ENCODE peak calls at places on chromosomes 2 and 18, in six cellular contexts. H is GM12878, S is hepatocyte, D is neural progenitor cell, Q is K562, C is mammary epithelial cell. V is an unnamed sample.

GRCh38 chr2:229686122-229686919 is 28.0 kb downstream of the DNER start:
- DNase-seq in H (no peak), S (no peak), D (no peak), Q (no peak), C (no peak), V (no peak)

GRCh38 chr2:226031078-226031937 is 631.8 kb downstream of the NYAP2 start:
- DNase-seq in H (no peak), S (peak; percentile 72), D (peak; percentile 93), Q (no peak), C (peak; percentile 42), V (no peak)

GRCh38 chr2:25362564-25363145 is 20.9 kb upstream of the DNMT3A start:
- DNase-seq in H (peak; percentile 80), S (no peak), D (no peak), Q (no peak), C (no peak), V (no peak)

GRCh38 chr2:159118115-159118858 is 149.8 kb downstream of the TANC1 start:
- DNase-seq in H (peak; percentile 51), S (peak; percentile 91), D (peak; percentile 89), Q (peak; percentile 74), C (peak; percentile 71), V (peak; percentile 40)

GRCh38 chr2:70514612-70515055 is 39.0 kb downstream of the TGFA start:
- DNase-seq in H (no peak), S (peak; percentile 79), D (no peak), Q (no peak), C (no peak), V (no peak)

GRCh38 chr18:27704721-27705361 is 472.1 kb downstream of the CDH2 start:
- DNase-seq in H (no peak), S (no peak), D (no peak), Q (no peak), C (no peak), V (no peak)

GRCh38 chr2:23249348-23249747 is 135.6 kb upstream of the KLHL29 start:
- DNase-seq in H (no peak), S (no peak), D (no peak), Q (no peak), C (peak; percentile 17), V (no peak)

GRCh38 chr2:40358783-40359182 is 93.1 kb downstream of the SLC8A1 start:
- DNase-seq in H (no peak), S (no peak), D (no peak), Q (no peak), C (no peak), V (no peak)

GRCh38 chr2:242038166-242038927 is 168.8 kb downstream of the RTP5 start:
- DNase-seq in H (no peak), S (no peak), D (no peak), Q (no peak), C (no peak), V (no peak)

GRCh38 chr2:23698733-23699391 is 228.1 kb downstream of the ATAD2B start:
- DNase-seq in H (no peak), S (no peak), D (no peak), Q (no peak), C (no peak), V (no peak)

GRCh38 chr2:99451686-99452085 is 38.1 kb downstream of the REV1 start:
- DNase-seq in H (no peak), S (no peak), D (no peak), Q (no peak), C (no peak), V (no peak)

DNA sequence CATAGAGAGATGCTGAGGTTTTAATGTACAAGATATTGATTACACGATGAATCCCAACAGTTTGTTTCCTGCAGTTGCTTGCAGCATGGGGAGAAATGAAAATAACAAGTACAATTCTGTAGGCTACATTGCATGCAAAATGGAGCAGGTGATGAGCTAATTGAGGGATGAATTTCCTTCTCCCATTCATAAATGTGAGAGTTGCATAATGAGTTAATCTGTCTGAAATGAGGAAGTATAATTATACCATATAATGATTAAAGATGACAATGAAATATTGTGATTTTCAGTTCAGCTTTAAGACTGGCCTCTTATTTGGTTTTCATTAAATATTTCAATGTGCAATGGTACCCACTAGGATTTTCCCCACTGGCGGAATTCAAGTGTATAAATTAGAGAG is 266.2 kb downstream of the SOCS6 start:
- DNase-seq in H (no peak), S (no peak), D (no peak), Q (no peak), C (no peak), V (no peak)
- H3K4me1 ChIP-seq in H (no peaks in the 10 kb centered on the region), S (no peaks in the 10 kb centered on the region), D (no peaks in the 10 kb centered on the region), Q (no peaks in the 10 kb centered on the region), C (no peaks in the 10 kb centered on the region), V (no peaks in the 10 kb centered on the region)

DNA sequence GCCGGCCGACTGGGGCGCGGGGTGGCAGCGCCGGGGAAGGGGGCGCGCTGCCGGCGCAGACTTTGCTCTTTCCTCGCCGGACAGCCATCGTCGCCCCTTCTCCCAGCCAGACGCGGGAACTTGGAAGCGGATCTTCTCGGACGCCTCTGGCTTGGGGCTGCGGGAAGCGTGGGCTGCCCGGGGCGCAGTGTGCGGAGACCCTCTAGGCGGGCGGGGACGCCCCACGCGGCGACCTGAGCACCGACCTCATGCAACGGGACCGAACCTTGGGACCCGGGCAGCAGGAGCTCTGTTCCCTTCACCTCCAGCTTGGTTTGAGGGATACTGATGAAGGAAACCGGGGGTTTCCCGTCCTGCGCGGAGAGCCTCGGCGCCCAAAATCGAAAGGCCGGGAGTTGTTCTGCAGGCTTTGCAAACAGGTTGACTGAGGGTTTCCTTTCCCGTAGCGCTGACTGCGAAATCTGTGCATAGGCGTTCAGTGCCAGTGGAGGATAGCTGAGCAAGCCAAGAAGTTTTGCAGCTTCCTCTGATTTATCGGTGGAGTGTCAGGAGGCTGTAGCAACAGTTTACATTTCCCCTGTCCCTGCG is 485 bp downstream of the THSD7B start:
- DNase-seq in H (no peak), S (peak; percentile 13), D (peak; percentile 47), Q (no peak), C (no peak), V (no peak)
- H2AFZ ChIP-seq in H (no peak overlapping the region), S (peak overlapping the region; percentile 76), D (peak overlapping the region; percentile 92), Q (no peak overlapping the region), C (peak overlapping the region; percentile 77), V (no peak overlapping the region)

GRCh38 chr18:63936156-63936931 is 12.8 kb upstream of the HMSD start:
- DNase-seq in H (peak; percentile 67), S (peak; percentile 89), D (peak; percentile 92), Q (peak; percentile 14), C (peak; percentile 70), V (peak; percentile 15)
- TF ChIP-seq EZH2 in H (no peak), S (no peak), D (peak; percentile 52), Q (no peak), C (no peak), V (no peak)

DNA sequence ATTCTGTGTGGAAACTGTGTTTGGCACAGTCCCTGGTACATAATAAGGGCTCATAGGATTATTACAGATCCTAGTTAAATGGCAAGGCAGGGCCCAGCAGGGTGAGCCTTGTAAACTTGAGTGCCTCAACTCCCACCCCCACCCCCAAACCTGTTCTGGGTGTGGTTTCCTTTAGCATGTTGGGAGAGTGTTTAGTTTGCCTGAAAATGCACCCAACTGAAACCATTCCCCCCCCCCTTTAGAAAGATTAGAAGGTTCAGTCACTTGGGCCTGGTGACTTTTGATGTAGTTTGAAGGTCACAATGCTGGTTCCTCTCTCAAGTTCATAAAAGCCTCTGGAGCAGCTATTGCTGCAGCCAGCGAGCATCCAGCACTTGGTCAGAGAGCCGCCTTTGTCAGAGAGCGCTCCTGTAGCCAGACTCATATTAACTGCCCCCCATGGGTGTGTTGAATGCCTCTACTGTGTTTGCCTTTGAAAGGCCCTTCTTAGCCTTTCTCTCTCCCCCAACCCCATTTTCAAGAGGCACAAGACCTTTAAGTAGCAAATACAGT is 113.7 kb downstream of the SPTBN1 start:
- DNase-seq in H (peak; percentile 84), S (no peak), D (peak; percentile 63), Q (no peak), C (no peak), V (no peak)
- H3K4me1 ChIP-seq in H (peaks cover 65% of the 10 kb centered on the region), S (peaks cover 75% of the 10 kb centered on the region), D (peaks cover 40% of the 10 kb centered on the region), Q (peaks cover 23% of the 10 kb centered on the region), C (peaks cover 61% of the 10 kb centered on the region), V (peaks cover 63% of the 10 kb centered on the region)

DNA sequence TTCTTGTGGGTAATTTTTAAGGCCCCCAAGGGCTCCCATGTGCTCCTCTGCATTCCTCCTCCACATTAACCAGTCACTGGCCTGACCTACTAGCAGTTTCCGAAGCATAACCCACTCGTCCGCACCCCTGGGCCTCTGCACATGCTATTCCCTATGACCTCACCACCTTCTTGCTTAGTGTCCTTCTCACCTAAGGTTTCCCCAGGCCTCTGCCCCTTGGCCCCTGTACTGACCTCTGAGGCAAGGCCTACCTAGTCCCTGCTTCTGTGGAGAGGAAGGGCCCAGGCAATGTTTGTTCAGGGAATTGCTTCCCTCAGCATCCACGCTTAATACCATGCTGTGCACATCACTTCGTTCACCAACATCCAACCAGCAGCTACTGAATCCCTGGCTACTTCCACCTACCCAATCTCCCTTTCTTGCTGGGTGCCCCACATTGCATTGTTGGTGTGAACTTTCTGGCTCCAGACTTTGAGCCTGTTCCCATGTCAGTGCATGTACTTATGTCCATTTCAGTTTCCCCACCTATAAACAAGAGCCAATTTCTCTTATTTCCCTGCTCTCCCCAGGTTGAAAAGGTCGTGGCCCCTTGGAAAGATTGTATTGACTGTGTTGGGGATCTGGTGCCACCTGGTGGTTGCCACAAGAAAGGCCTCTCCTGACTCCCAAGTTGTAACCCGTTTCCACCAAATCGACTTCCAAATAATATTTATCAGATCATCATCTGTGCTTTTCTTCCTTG is 19.2 kb upstream of the TMEM177 start:
- DNase-seq in H (no peak), S (peak; percentile 63), D (peak; percentile 62), Q (peak; percentile 59), C (no peak), V (no peak)
- H2AFZ ChIP-seq in H (no peak overlapping the region), S (no peak overlapping the region), D (peak overlapping the region; percentile 59), Q (no peak overlapping the region), C (peak overlapping the region; percentile 40), V (no peak overlapping the region)

DNA sequence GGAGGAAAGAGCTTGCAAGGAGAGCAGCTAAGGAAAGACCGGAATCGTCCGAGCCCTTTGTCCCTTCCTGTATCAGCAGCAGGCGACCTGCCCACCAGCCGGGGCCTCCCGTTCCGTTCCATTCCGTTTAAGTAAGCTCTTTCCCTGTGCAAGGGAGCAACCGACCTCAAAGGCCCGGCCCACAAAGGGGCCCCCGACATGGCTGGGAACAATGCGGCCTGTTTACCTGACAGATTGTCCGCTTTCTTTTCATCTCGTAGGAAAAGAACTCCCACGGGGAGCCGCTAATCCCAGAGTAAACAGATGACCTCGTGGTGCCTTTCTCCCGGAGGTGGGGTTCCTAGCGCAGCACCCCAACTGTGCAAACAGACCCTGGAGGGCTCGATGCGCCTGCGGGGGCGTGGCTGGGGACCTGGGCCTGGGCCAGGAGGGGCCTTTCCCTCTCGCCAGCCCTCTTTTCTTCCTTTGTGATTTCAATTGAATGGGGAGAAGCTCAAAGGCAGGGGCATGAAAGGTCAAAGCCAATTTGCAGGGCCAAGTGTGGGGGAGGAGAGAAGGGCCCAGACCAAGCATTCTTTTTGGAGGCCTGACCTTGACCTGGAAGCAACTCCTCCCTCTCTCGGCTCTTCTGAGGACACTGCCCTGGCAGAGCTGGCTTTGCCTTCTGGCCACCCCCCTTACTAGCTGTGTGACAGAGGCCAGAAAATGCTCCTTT is 120.2 kb downstream of the INHBB start:
- DNase-seq in H (no peak), S (peak; percentile 83), D (peak; percentile 91), Q (no peak), C (no peak), V (no peak)
- TF ChIP-seq EZH2 in H (no peak), S (no peak), D (peak; percentile 38), Q (no peak), C (no peak), V (no peak)

V was measured in keratinocyte.